ENCODE peak calls at places on chromosomes 16 and 17, in five cellular contexts. L is CD4-positive, alpha-beta memory T cell; C is AG04449; M is sigmoid colon; V is foreskin fibroblast. T is an unnamed sample.
A peak's percentile ranks its signal among the peaks of the same experiment; 100 is the strongest.

GRCh38 chr16:86593913-86594312 is 15.6 kb downstream of the FOXL1 start:
- DNase-seq in L (no peak), V (no peak), C (no peak), M (no peak), T (no peak)

GRCh38 chr16:19607610-19608280 is 52.2 kb downstream of the VPS35L start:
- DNase-seq in C (no peak), L (no peak), V (peak; percentile 30), M (no peak), T (no peak)

GRCh38 chr17:4553669-4554068 is 1.5 kb downstream of the MYBBP1A start:
- DNase-seq in M (peak; percentile 67), V (no peak), C (no peak), L (no peak), T (no peak)

GRCh38 chr16:9092282-9092962 is 978 bp downstream of the HAPSTR1 start:
- DNase-seq in V (no peak), M (peak; percentile 73), C (no peak), L (peak; percentile 70), T (peak; percentile 52)

GRCh38 chr17:8288336-8289102 is at the start of gene RANGRF:
- DNase-seq in V (peak; percentile 79), L (peak; percentile 83), M (peak; percentile 96), C (no peak), T (peak; percentile 90)

GRCh38 chr16:11748404-11749254 is 6.0 kb upstream of the TXNDC11 start:
- DNase-seq in C (no peak), V (no peak), L (no peak), M (no peak), T (no peak)

GRCh38 chr16:27690604-27691003 is 140.7 kb downstream of the KATNIP start:
- DNase-seq in L (no peak), V (no peak), M (no peak), C (no peak), T (peak; percentile 11)

GRCh38 chr17:40605301-40605700 is 40.0 kb upstream of the CCR7 start:
- DNase-seq in V (no peak), C (no peak), M (no peak), L (peak; percentile 80), T (no peak)

GRCh38 chr17:27621557-27621956 is 9.4 kb upstream of the LGALS9 start:
- DNase-seq in V (no peak), L (no peak), M (no peak), C (no peak), T (no peak)

GRCh38 chr17:40038882-40039513 is 15.2 kb downstream of the MED24 start:
- DNase-seq in L (no peak), M (peak; percentile 96), C (peak; percentile 42), V (peak; percentile 76), T (no peak)

GRCh38 chr17:41666336-41666680 is 22.4 kb upstream of the EIF1 start:
- DNase-seq in V (peak; percentile 48), L (peak; percentile 95), C (no peak), M (peak; percentile 75), T (peak; percentile 77)

GRCh38 chr16:77437859-77438258 is 3.0 kb upstream of the ADAMTS18 start:
- DNase-seq in C (no peak), M (no peak), L (no peak), V (no peak), T (no peak)

GRCh38 chr16:69495821-69496220 is 69.9 kb upstream of the NFAT5 start:
- DNase-seq in M (no peak), V (no peak), L (no peak), C (no peak), T (no peak)

GRCh38 chr17:48727415-48728175 is 955 bp downstream of the HOXB13 start:
- DNase-seq in L (no peak), V (no peak), C (no peak), M (peak; percentile 0), T (no peak)

GRCh38 chr16:49564577-49565224 is 191.1 kb downstream of the C16orf78 start:
- DNase-seq in L (no peak), M (no peak), C (no peak), V (no peak), T (no peak)

GRCh38 chr17:67548693-67549092 is 169.0 kb upstream of the NOL11 start:
- DNase-seq in V (no peak), L (no peak), M (no peak), C (no peak), T (no peak)

GRCh38 chr17:34319087-34319486 is at the start of gene CCL8:
- DNase-seq in L (no peak), C (no peak), M (no peak), V (no peak), T (no peak)

GRCh38 chr17:77011173-77012011 is 129.4 kb upstream of the SEC14L1 start:
- DNase-seq in V (peak; percentile 22), M (no peak), L (peak; percentile 54), C (no peak), T (peak; percentile 85)

GRCh38 chr17:50909765-50910661 is 43.9 kb upstream of the TOB1 start:
- DNase-seq in C (no peak), L (peak; percentile 93), M (no peak), V (no peak), T (no peak)

GRCh38 chr17:2780931-2781454 is 15.2 kb upstream of the RAP1GAP2 start:
- DNase-seq in C (no peak), V (no peak), L (no peak), M (no peak), T (no peak)

GRCh38 chr17:70901870-70902269 is 732.5 kb downstream of the KCNJ2 start:
- DNase-seq in M (no peak), V (no peak), C (no peak), L (no peak), T (no peak)

GRCh38 chr17:61743766-61744165 is 119.6 kb downstream of the BRIP1 start:
- DNase-seq in C (no peak), V (no peak), L (no peak), M (no peak), T (no peak)
- H3K4me3 ChIP-seq in C (no peak overlapping the region), V (no peak overlapping the region), L (no peak overlapping the region), M (no peak overlapping the region), T (no peak overlapping the region)

GRCh38 chr17:15382866-15383265 is 41.5 kb upstream of the TEKT3 start:
- DNase-seq in C (no peak), M (no peak), V (no peak), L (no peak), T (no peak)

GRCh38 chr17:15381707-15382106 is 40.3 kb upstream of the TEKT3 start:
- DNase-seq in C (no peak), M (no peak), V (no peak), L (no peak), T (no peak)

GRCh38 chr17:15386083-15386482 is 44.7 kb upstream of the TEKT3 start:
- DNase-seq in V (no peak), M (no peak), C (no peak), L (no peak), T (no peak)

GRCh38 chr17:15385305-15385704 is 43.9 kb upstream of the TEKT3 start:
- DNase-seq in V (no peak), C (no peak), M (no peak), L (no peak), T (no peak)

GRCh38 chr17:15384142-15384803 is 42.9 kb upstream of the TEKT3 start:
- DNase-seq in L (no peak), C (no peak), V (peak; percentile 30), M (peak; percentile 83), T (no peak)
- H3K4me3 ChIP-seq in L (no peak overlapping the region), C (no peak overlapping the region), V (peak overlapping the region; percentile 25), M (peak overlapping the region; percentile 21), T (no peak overlapping the region)

DNA sequence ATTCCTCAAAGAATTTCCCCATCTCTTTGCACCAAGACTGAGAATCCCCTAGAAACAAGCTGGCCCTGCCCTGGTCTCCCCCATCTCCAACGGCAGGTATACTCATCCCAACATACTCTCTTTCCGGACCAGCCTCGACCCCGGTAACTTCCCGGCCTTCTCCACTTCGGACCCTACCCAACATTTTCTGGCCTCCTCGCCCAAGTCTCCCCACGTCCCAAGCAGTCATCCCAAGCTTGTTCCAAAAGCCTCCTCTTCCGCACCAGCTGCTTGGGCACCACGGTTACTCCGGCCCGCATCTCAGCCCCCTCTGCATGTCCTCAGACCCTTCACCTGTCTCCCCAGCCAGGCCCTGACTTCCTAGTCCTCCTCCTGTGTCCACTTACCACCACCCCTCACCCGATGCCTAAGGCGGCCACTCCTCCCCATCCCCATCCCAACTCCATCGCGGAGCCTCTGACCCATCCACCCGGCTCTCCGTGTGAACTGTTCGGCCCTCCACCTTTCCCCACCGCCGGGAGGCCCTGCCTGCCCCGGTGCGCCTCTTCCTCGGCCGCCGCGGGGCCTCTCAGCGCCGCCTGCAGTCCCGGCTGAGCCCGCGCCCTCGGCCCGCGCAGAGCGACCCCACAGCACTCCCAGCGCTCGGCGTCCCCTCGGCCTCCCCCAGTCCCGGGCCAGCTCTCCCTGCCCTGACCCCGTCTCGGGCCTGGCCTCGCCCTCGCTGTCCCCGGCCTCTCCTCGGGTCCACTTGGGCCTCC is 993 bp downstream of the PITPNA start:
- DNase-seq in M (no peak), L (no peak), C (no peak), V (no peak), T (peak; percentile 51)
- H3K4me3 ChIP-seq in M (peak overlapping the region; percentile 96), L (peak overlapping the region; percentile 2), C (peak overlapping the region; percentile 74), V (peak overlapping the region; percentile 71), T (peak overlapping the region; percentile 82)

GRCh38 chr16:74437-75318 is 2.2 kb upstream of the RHBDF1 start:
- DNase-seq in L (no peak), V (no peak), C (no peak), M (no peak), T (no peak)

GRCh38 chr16:74025-74424 is 1.6 kb upstream of the RHBDF1 start:
- DNase-seq in M (no peak), C (no peak), V (no peak), L (peak; percentile 20), T (no peak)

GRCh38 chr16:71540-72341 is 690 bp downstream of the RHBDF1 start:
- DNase-seq in L (no peak), M (peak; percentile 93), V (peak; percentile 75), C (no peak), T (no peak)

GRCh38 chr16:71210-71539 is 1.3 kb downstream of the RHBDF1 start:
- DNase-seq in V (no peak), L (no peak), M (no peak), C (no peak), T (no peak)

DNA sequence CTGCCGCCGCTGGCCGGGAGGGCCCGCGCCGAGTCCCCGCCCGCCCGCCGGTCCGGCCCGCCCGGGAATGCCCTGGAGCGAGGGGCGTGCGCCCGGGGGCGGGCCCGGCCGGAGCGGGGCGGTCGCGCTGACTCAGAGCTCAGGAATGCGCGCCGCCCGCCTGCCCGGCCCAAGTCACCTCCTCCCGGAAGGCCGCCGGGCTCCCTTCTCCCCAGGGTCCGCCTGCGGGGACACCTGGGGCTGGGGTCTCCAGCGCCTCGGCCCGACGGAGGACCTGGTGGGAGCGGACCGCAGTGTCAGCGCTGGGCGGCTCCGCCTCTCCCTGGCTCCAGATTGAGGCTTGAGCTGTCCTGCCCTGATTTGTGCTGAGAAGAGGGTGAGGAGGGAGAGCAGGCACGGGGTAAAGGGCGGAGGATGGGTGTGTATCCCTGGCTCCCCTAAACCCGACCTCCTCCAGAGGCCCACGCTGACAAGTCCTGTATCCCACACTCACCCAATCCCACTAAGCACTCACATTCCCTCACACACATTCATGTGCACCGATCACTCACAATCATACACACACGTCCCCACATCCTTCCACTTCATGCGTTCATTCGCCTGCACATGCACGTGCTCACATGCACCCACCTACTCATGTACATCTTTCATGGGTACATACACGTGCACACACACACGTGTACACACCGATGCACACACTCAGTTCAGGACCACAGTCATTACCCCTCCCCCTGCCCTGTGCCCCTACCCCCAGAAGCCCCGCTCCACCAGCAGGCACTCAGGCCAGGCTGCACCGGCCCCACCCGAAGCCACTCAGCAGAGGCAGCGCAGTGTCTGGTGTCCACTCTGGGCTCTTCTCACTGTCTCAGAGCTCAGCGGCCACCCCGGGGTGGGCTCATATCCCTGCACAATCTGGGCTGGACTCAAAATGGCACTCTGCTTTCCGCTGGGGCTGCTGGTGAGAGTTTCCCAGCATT is at the start of gene RHBDF1:
- DNase-seq in L (peak; percentile 10), C (no peak), V (peak; percentile 67), M (peak; percentile 84), T (no peak)
- H3K4me3 ChIP-seq in L (no peak within 1 kb of the TSS), C (peak within 1 kb of the TSS; percentile 76), V (peak within 1 kb of the TSS; percentile 81), M (peak within 1 kb of the TSS; percentile 84), T (no peak within 1 kb of the TSS)

GRCh38 chr16:88131256-88131655 is 180.0 kb downstream of the BANP start:
- DNase-seq in C (no peak), L (no peak), V (no peak), M (no peak), T (no peak)
- H3K4me3 ChIP-seq in C (no peak overlapping the region), L (no peak overlapping the region), V (no peak overlapping the region), M (no peak overlapping the region), T (no peak overlapping the region)

T was measured in OCI-LY7.